ENCODE peak calls at places on chromosomes 5 and 9, in eight cellular contexts. One of them, this sample, is unnamed.

GRCh38 chr5:91983869-91984268 is 600.8 kb upstream of the ARRDC3 start:
- DNase-seq in activated B cell treated with CpG ODN at 0.5 μM for 24 hours: no peak
- DNase-seq in IMR-90: peak; percentile 11
- DNase-seq in OCI-LY7: no peak
- DNase-seq in BJ: no peak
- DNase-seq in heart left ventricle: no peak
- DNase-seq in CD8-positive, alpha-beta T cell: no peak
- DNase-seq in Caco-2: no peak
- DNase-seq in this sample: no peak

GRCh38 chr9:105405514-105406131 is 42.2 kb upstream of the FSD1L start:
- DNase-seq in OCI-LY7: peak; percentile 71
- DNase-seq in heart left ventricle: no peak
- DNase-seq in IMR-90: peak; percentile 21
- DNase-seq in BJ: no peak
- DNase-seq in activated B cell treated with CpG ODN at 0.5 μM for 24 hours: no peak
- DNase-seq in CD8-positive, alpha-beta T cell: peak; percentile 28
- DNase-seq in Caco-2: no peak
- DNase-seq in this sample: peak; percentile 25

GRCh38 chr5:138180183-138180782 is 1.4 kb downstream of the KIF20A start:
- DNase-seq in IMR-90: peak; percentile 64
- DNase-seq in OCI-LY7: peak; percentile 82
- DNase-seq in heart left ventricle: no peak
- DNase-seq in BJ: no peak
- DNase-seq in CD8-positive, alpha-beta T cell: no peak
- DNase-seq in activated B cell treated with CpG ODN at 0.5 μM for 24 hours: no peak
- DNase-seq in Caco-2: peak; percentile 72
- DNase-seq in this sample: peak; percentile 58

GRCh38 chr5:139399501-139400121 is 4.3 kb downstream of the SPATA24 start:
- DNase-seq in IMR-90: no peak
- DNase-seq in Caco-2: no peak
- DNase-seq in activated B cell treated with CpG ODN at 0.5 μM for 24 hours: no peak
- DNase-seq in OCI-LY7: no peak
- DNase-seq in heart left ventricle: no peak
- DNase-seq in BJ: no peak
- DNase-seq in CD8-positive, alpha-beta T cell: no peak
- DNase-seq in this sample: peak; percentile 80

GRCh38 chr5:43635374-43635773 is 32.4 kb downstream of the NNT start:
- DNase-seq in Caco-2: no peak
- DNase-seq in IMR-90: peak; percentile 52
- DNase-seq in CD8-positive, alpha-beta T cell: no peak
- DNase-seq in activated B cell treated with CpG ODN at 0.5 μM for 24 hours: no peak
- DNase-seq in OCI-LY7: no peak
- DNase-seq in heart left ventricle: no peak
- DNase-seq in BJ: no peak
- DNase-seq in this sample: no peak

GRCh38 chr9:6153425-6153824 is 62.2 kb upstream of the IL33 start:
- DNase-seq in activated B cell treated with CpG ODN at 0.5 μM for 24 hours: no peak
- DNase-seq in Caco-2: no peak
- DNase-seq in OCI-LY7: no peak
- DNase-seq in IMR-90: peak; percentile 20
- DNase-seq in CD8-positive, alpha-beta T cell: no peak
- DNase-seq in BJ: no peak
- DNase-seq in heart left ventricle: no peak
- DNase-seq in this sample: no peak

GRCh38 chr5:122056913-122057312 is 21.1 kb downstream of the LOX start:
- DNase-seq in CD8-positive, alpha-beta T cell: no peak
- DNase-seq in heart left ventricle: no peak
- DNase-seq in BJ: no peak
- DNase-seq in Caco-2: no peak
- DNase-seq in OCI-LY7: no peak
- DNase-seq in activated B cell treated with CpG ODN at 0.5 μM for 24 hours: no peak
- DNase-seq in IMR-90: no peak
- DNase-seq in this sample: no peak

GRCh38 chr9:127520941-127521918 is 69.9 kb downstream of the LRSAM1 start:
- DNase-seq in IMR-90: peak; percentile 83
- DNase-seq in OCI-LY7: no peak
- DNase-seq in CD8-positive, alpha-beta T cell: no peak
- DNase-seq in Caco-2: no peak
- DNase-seq in heart left ventricle: no peak
- DNase-seq in BJ: no peak
- DNase-seq in activated B cell treated with CpG ODN at 0.5 μM for 24 hours: no peak
- DNase-seq in this sample: no peak

GRCh38 chr9:5416962-5417361 is 20.8 kb downstream of the PLGRKT start:
- DNase-seq in Caco-2: no peak
- DNase-seq in CD8-positive, alpha-beta T cell: no peak
- DNase-seq in heart left ventricle: no peak
- DNase-seq in activated B cell treated with CpG ODN at 0.5 μM for 24 hours: no peak
- DNase-seq in BJ: no peak
- DNase-seq in IMR-90: no peak
- DNase-seq in OCI-LY7: no peak
- DNase-seq in this sample: no peak

GRCh38 chr9:105385372-105385985 is 62.4 kb upstream of the FSD1L start:
- DNase-seq in OCI-LY7: peak; percentile 59
- DNase-seq in heart left ventricle: no peak
- DNase-seq in activated B cell treated with CpG ODN at 0.5 μM for 24 hours: peak; percentile 17
- DNase-seq in BJ: no peak
- DNase-seq in Caco-2: no peak
- DNase-seq in IMR-90: no peak
- DNase-seq in CD8-positive, alpha-beta T cell: no peak
- DNase-seq in this sample: peak; percentile 56

DNA sequence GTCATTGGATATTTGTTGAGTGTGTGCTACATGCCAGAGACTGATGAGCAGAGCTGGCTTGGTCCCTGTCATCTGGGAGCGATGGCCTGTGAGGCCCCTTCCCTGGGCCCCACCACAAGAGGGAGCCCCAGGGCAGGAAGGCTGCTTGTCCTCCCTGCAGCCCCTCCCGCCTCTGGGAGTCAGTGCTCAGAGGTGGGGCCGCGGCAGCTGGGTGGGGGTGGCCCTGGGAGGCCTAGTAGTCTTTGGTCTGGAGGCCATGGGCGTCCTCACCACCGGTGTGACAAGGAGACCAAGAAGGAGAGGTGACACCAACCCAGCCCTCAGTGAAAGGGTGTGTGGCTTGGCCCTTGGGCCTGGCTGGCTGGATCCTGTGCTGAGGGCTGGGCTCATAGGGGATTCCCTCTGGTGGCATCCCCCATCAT is 166.4 kb downstream of the GAPVD1 start:
- DNase-seq in BJ: no peak
- DNase-seq in Caco-2: peak; percentile 65
- DNase-seq in OCI-LY7: peak; percentile 64
- DNase-seq in IMR-90: no peak
- DNase-seq in heart left ventricle: peak; percentile 33
- DNase-seq in CD8-positive, alpha-beta T cell: no peak
- DNase-seq in activated B cell treated with CpG ODN at 0.5 μM for 24 hours: peak; percentile 37
- DNase-seq in this sample: peak; percentile 73
- TF ChIP-seq CTCF in BJ: peak; percentile 57
- TF ChIP-seq CTCF in Caco-2: peak; percentile 48
- TF ChIP-seq CTCF in OCI-LY7: peak; percentile 86
- TF ChIP-seq CTCF in IMR-90: peak; percentile 43
- TF ChIP-seq CTCF in heart left ventricle: peak; percentile 46
- TF ChIP-seq CTCF in CD8-positive, alpha-beta T cell: no peak
- TF ChIP-seq CTCF in activated B cell treated with CpG ODN at 0.5 μM for 24 hours: no peak
- TF ChIP-seq CTCF in this sample: peak; percentile 67

GRCh38 chr5:176574297-176574591 is 25.1 kb downstream of the CDHR2 start:
- DNase-seq in IMR-90: no peak
- DNase-seq in heart left ventricle: no peak
- DNase-seq in activated B cell treated with CpG ODN at 0.5 μM for 24 hours: no peak
- DNase-seq in CD8-positive, alpha-beta T cell: no peak
- DNase-seq in OCI-LY7: no peak
- DNase-seq in BJ: no peak
- DNase-seq in Caco-2: no peak
- DNase-seq in this sample: no peak
- TF ChIP-seq CTCF in IMR-90: no peak
- TF ChIP-seq CTCF in heart left ventricle: no peak
- TF ChIP-seq CTCF in activated B cell treated with CpG ODN at 0.5 μM for 24 hours: no peak
- TF ChIP-seq CTCF in CD8-positive, alpha-beta T cell: no peak
- TF ChIP-seq CTCF in OCI-LY7: peak; percentile 62
- TF ChIP-seq CTCF in BJ: no peak
- TF ChIP-seq CTCF in Caco-2: no peak
- TF ChIP-seq CTCF in this sample: no peak

GRCh38 chr5:132024117-132024435 is 12.6 kb upstream of the ACSL6 start:
- DNase-seq in IMR-90: no peak
- DNase-seq in BJ: no peak
- DNase-seq in heart left ventricle: no peak
- DNase-seq in OCI-LY7: no peak
- DNase-seq in activated B cell treated with CpG ODN at 0.5 μM for 24 hours: no peak
- DNase-seq in CD8-positive, alpha-beta T cell: no peak
- DNase-seq in Caco-2: no peak
- DNase-seq in this sample: no peak

GRCh38 chr5:132021654-132022053 is 10.2 kb upstream of the ACSL6 start:
- DNase-seq in heart left ventricle: no peak
- DNase-seq in activated B cell treated with CpG ODN at 0.5 μM for 24 hours: no peak
- DNase-seq in Caco-2: no peak
- DNase-seq in OCI-LY7: no peak
- DNase-seq in CD8-positive, alpha-beta T cell: no peak
- DNase-seq in BJ: no peak
- DNase-seq in IMR-90: no peak
- DNase-seq in this sample: no peak

GRCh38 chr5:132022737-132023136 is 11.3 kb upstream of the ACSL6 start:
- DNase-seq in activated B cell treated with CpG ODN at 0.5 μM for 24 hours: no peak
- DNase-seq in heart left ventricle: no peak
- DNase-seq in BJ: no peak
- DNase-seq in OCI-LY7: no peak
- DNase-seq in Caco-2: no peak
- DNase-seq in IMR-90: no peak
- DNase-seq in CD8-positive, alpha-beta T cell: no peak
- DNase-seq in this sample: peak; percentile 2

GRCh38 chr5:132024789-132025402 is 13.4 kb upstream of the ACSL6 start:
- DNase-seq in Caco-2: peak; percentile 24
- DNase-seq in BJ: no peak
- DNase-seq in activated B cell treated with CpG ODN at 0.5 μM for 24 hours: no peak
- DNase-seq in CD8-positive, alpha-beta T cell: no peak
- DNase-seq in heart left ventricle: no peak
- DNase-seq in OCI-LY7: no peak
- DNase-seq in IMR-90: no peak
- DNase-seq in this sample: peak; percentile 4

DNA sequence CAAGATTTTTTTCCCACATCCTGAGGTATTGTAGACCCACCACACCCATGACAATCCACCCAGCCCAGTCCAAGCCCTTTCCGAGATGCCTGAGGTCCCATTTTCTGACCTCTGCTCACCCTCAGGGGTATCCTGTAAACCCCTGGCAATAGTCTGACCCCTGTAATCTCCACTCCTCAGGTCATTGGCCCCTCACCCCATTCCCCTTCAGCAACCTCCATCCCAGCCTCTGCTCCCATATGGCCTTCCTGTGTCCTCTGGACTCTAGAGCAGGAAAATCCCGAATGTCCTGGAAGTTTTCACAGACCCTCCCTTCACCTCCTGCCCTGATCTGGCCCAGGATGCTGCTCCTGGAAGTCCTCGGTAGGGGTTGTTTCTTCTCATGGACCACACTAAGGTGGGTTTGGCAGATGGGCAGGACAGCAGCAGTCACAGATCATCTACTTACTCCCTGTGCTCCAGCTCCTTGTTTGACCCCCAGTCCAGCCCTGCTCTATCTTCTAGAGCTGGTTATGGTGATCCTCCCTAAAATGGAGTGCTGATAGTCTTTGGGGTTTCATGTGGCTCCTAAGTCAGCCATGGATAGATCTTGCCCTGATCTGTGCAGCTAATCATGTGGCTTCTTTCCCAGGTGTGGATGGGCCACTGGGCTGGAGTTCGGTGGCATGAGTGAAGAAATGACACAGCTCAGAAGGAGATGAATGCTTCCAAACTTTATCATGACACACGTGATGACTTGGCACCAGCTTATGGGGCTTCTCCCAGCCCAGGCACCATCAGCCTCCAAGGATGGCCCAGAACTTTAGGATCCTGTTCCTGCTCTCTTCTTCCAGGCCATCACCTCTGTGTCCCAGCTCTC is 12.0 kb upstream of the ACSL6 start:
- DNase-seq in OCI-LY7: no peak
- DNase-seq in heart left ventricle: no peak
- DNase-seq in BJ: no peak
- DNase-seq in CD8-positive, alpha-beta T cell: no peak
- DNase-seq in Caco-2: no peak
- DNase-seq in IMR-90: no peak
- DNase-seq in activated B cell treated with CpG ODN at 0.5 μM for 24 hours: no peak
- DNase-seq in this sample: peak; percentile 4
- TF ChIP-seq CTCF in OCI-LY7: no peak
- TF ChIP-seq CTCF in heart left ventricle: no peak
- TF ChIP-seq CTCF in BJ: no peak
- TF ChIP-seq CTCF in CD8-positive, alpha-beta T cell: no peak
- TF ChIP-seq CTCF in Caco-2: no peak
- TF ChIP-seq CTCF in IMR-90: no peak
- TF ChIP-seq CTCF in activated B cell treated with CpG ODN at 0.5 μM for 24 hours: no peak
- TF ChIP-seq CTCF in this sample: no peak

GRCh38 chr5:150153483-150153882 is 2.2 kb downstream of the PDGFRB start:
- DNase-seq in heart left ventricle: no peak
- DNase-seq in Caco-2: no peak
- DNase-seq in IMR-90: peak; percentile 16
- DNase-seq in activated B cell treated with CpG ODN at 0.5 μM for 24 hours: no peak
- DNase-seq in OCI-LY7: no peak
- DNase-seq in CD8-positive, alpha-beta T cell: no peak
- DNase-seq in BJ: no peak
- DNase-seq in this sample: no peak

GRCh38 chr5:150154618-150155134 is 969 bp downstream of the PDGFRB start:
- DNase-seq in CD8-positive, alpha-beta T cell: no peak
- DNase-seq in BJ: no peak
- DNase-seq in heart left ventricle: no peak
- DNase-seq in IMR-90: no peak
- DNase-seq in activated B cell treated with CpG ODN at 0.5 μM for 24 hours: no peak
- DNase-seq in Caco-2: no peak
- DNase-seq in OCI-LY7: no peak
- DNase-seq in this sample: no peak

GRCh38 chr5:150155258-150156032 is at the start of gene PDGFRB:
- DNase-seq in IMR-90: peak; percentile 89
- DNase-seq in OCI-LY7: no peak
- DNase-seq in heart left ventricle: peak; percentile 94
- DNase-seq in CD8-positive, alpha-beta T cell: peak; percentile 30
- DNase-seq in activated B cell treated with CpG ODN at 0.5 μM for 24 hours: peak; percentile 42
- DNase-seq in Caco-2: no peak
- DNase-seq in BJ: peak; percentile 75
- DNase-seq in this sample: peak; percentile 78

GRCh38 chr5:150152636-150153462 is 2.8 kb downstream of the PDGFRB start:
- DNase-seq in IMR-90: peak; percentile 78
- DNase-seq in CD8-positive, alpha-beta T cell: no peak
- DNase-seq in activated B cell treated with CpG ODN at 0.5 μM for 24 hours: no peak
- DNase-seq in OCI-LY7: no peak
- DNase-seq in heart left ventricle: no peak
- DNase-seq in Caco-2: no peak
- DNase-seq in BJ: no peak
- DNase-seq in this sample: no peak

GRCh38 chr5:150153957-150154617 is 1.6 kb downstream of the PDGFRB start:
- DNase-seq in CD8-positive, alpha-beta T cell: no peak
- DNase-seq in heart left ventricle: no peak
- DNase-seq in BJ: no peak
- DNase-seq in Caco-2: no peak
- DNase-seq in OCI-LY7: peak; percentile 51
- DNase-seq in IMR-90: peak; percentile 80
- DNase-seq in activated B cell treated with CpG ODN at 0.5 μM for 24 hours: no peak
- DNase-seq in this sample: no peak
- TF ChIP-seq CTCF in CD8-positive, alpha-beta T cell: no peak
- TF ChIP-seq CTCF in heart left ventricle: no peak
- TF ChIP-seq CTCF in BJ: peak; percentile 20
- TF ChIP-seq CTCF in Caco-2: no peak
- TF ChIP-seq CTCF in OCI-LY7: peak; percentile 21
- TF ChIP-seq CTCF in IMR-90: peak; percentile 21
- TF ChIP-seq CTCF in activated B cell treated with CpG ODN at 0.5 μM for 24 hours: no peak
- TF ChIP-seq CTCF in this sample: no peak

GRCh38 chr9:33817327-33818166 is 587 bp downstream of the UBE2R2 start:
- DNase-seq in activated B cell treated with CpG ODN at 0.5 μM for 24 hours: peak; percentile 68
- DNase-seq in heart left ventricle: peak; percentile 67
- DNase-seq in IMR-90: peak; percentile 70
- DNase-seq in BJ: no peak
- DNase-seq in Caco-2: peak; percentile 83
- DNase-seq in CD8-positive, alpha-beta T cell: peak; percentile 16
- DNase-seq in OCI-LY7: peak; percentile 66
- DNase-seq in this sample: peak; percentile 66
- TF ChIP-seq CTCF in activated B cell treated with CpG ODN at 0.5 μM for 24 hours: no peak
- TF ChIP-seq CTCF in heart left ventricle: no peak
- TF ChIP-seq CTCF in IMR-90: peak; percentile 35
- TF ChIP-seq CTCF in BJ: peak; percentile 36
- TF ChIP-seq CTCF in Caco-2: peak; percentile 28
- TF ChIP-seq CTCF in CD8-positive, alpha-beta T cell: no peak
- TF ChIP-seq CTCF in OCI-LY7: no peak
- TF ChIP-seq CTCF in this sample: no peak